ENCODE peak calls at places on chromosomes 2 and 18, in five cellular contexts. L is GM10248, T is endothelial cell, A is heart left ventricle, H is amniotic stem cell. G is an unnamed sample.

GRCh38 chr2:74010087-74010541 is 25.4 kb downstream of the TET3 start:
- DNase-seq in L (no peak), T (no peak), A (peak), H (no peak), G (no peak)

GRCh38 chr18:77254711-77255110 is 5.1 kb downstream of the GALR1 start:
- DNase-seq in L (no peak), T (no peak), A (no peak), H (no peak), G (no peak)

GRCh38 chr2:101796825-101797600 is 99.5 kb downstream of the MAP4K4 start:
- DNase-seq in L (no peak), T (no peak), A (no peak), H (no peak), G (no peak)

GRCh38 chr2:238236571-238236970 is 3.3 kb downstream of the HES6 start:
- DNase-seq in L (no peak), T (no peak), A (no peak), H (no peak), G (no peak)

GRCh38 chr2:30408961-30409387 is 38.1 kb upstream of the LCLAT1 start:
- DNase-seq in L (no peak), T (no peak), A (peak), H (no peak), G (no peak)

GRCh38 chr2:192151848-192152247 is 42.9 kb downstream of the TMEFF2 start:
- DNase-seq in L (no peak), T (no peak), A (no peak), H (no peak), G (no peak)

GRCh38 chr18:5057348-5058012 is 139.6 kb downstream of the AKAIN1 start:
- DNase-seq in L (peak), T (peak), A (peak), H (no peak), G (peak)

GRCh38 chr18:3230401-3231334 is 10.9 kb upstream of the MYOM1 start:
- DNase-seq in L (no peak), T (no peak), A (no peak), H (no peak), G (no peak)

GRCh38 chr2:239188536-239188935 is 212.3 kb downstream of the HDAC4 start:
- DNase-seq in L (no peak), T (no peak), A (no peak), H (no peak), G (no peak)

GRCh38 chr2:27828305-27828704 is 56.8 kb downstream of the MRPL33 start:
- DNase-seq in L (no peak), T (no peak), A (no peak), H (no peak), G (no peak)

GRCh38 chr2:207873794-207874193 is 104.1 kb upstream of the FZD5 start:
- DNase-seq in L (peak), T (no peak), A (no peak), H (no peak), G (peak)

GRCh38 chr18:79413901-79414300 is 18.2 kb downstream of the NFATC1 start:
- DNase-seq in L (no peak), T (no peak), A (no peak), H (no peak), G (no peak)

GRCh38 chr2:28305202-28305601 is 87.5 kb upstream of the FOSL2 start:
- DNase-seq in L (no peak), T (no peak), A (no peak), H (no peak), G (no peak)

GRCh38 chr2:138275292-138275690 is 226.3 kb upstream of the SPOPL start:
- DNase-seq in L (no peak), T (no peak), A (no peak), H (no peak), G (no peak)

GRCh38 chr2:7661532-7661931 is 744.3 kb downstream of the RNF144A start:
- DNase-seq in L (no peak), T (no peak), A (no peak), H (no peak), G (no peak)

GRCh38 chr2:85768713-85769112 is 14.9 kb downstream of the ATOH8 start:
- DNase-seq in L (no peak), T (no peak), A (peak), H (no peak), G (no peak)

GRCh38 chr2:23708771-23709170 is 218.2 kb downstream of the ATAD2B start:
- DNase-seq in L (no peak), T (no peak), A (no peak), H (no peak), G (no peak)

GRCh38 chr2:172098650-172099471 is 3.8 kb downstream of the DLX2 start:
- DNase-seq in L (peak), T (no peak), A (no peak), H (peak), G (no peak)

GRCh38 chr2:146579154-146579930 is 1265.5 kb upstream of the ACVR2A start:
- DNase-seq in L (no peak), T (no peak), A (no peak), H (peak), G (no peak)

GRCh38 chr2:26011990-26012856 is 21.7 kb upstream of the RAB10 start:
- DNase-seq in L (no peak), T (no peak), A (peak), H (no peak), G (peak)

GRCh38 chr2:64284751-64285150 is 140.5 kb upstream of the PELI1 start:
- DNase-seq in L (no peak), T (no peak), A (no peak), H (no peak), G (peak)

G was measured in G401.